ENCODE peak calls at places on chromosome 7, in four cellular contexts. J is foreskin fibroblast, C is Calu3, D is GM13976. L is an unnamed sample.

GRCh38 chr7:155847821-155848435 is 35.7 kb upstream of the SHH start:
- DNase-seq in C (no peak), J (no peak), D (no peak), L (no peak)

GRCh38 chr7:33986951-33987948 is 81.9 kb downstream of the BMPER start:
- DNase-seq in C (peak), D (no peak), J (peak), L (peak)

GRCh38 chr7:93973134-93973533 is 31.0 kb downstream of the BET1 start:
- DNase-seq in D (no peak), C (no peak), J (peak), L (no peak)

GRCh38 chr7:137930616-137931015 is 71.3 kb downstream of the CREB3L2 start:
- DNase-seq in D (no peak), C (no peak), J (peak), L (peak)

GRCh38 chr7:69630292-69630691 is 32.0 kb downstream of the AUTS2 start:
- DNase-seq in D (no peak), J (peak), C (no peak), L (peak)

GRCh38 chr7:46586406-46586805 is 665.3 kb upstream of the IGFBP3 start:
- DNase-seq in D (no peak), J (peak), C (no peak), L (no peak)

GRCh38 chr7:155819186-155819585 is 6.9 kb upstream of the SHH start:
- DNase-seq in J (no peak), C (no peak), D (no peak), L (no peak)

GRCh38 chr7:109772161-109772560 is 1202.5 kb downstream of the DNAJB9 start:
- DNase-seq in D (no peak), J (peak), C (no peak), L (no peak)

GRCh38 chr7:46206474-46207060 is 285.5 kb upstream of the IGFBP3 start:
- DNase-seq in C (peak), D (peak), J (no peak), L (no peak)

GRCh38 chr7:19964198-19964597 is 190.8 kb upstream of the TMEM196 start:
- DNase-seq in C (no peak), D (no peak), J (peak), L (no peak)

GRCh38 chr7:22723171-22723601 is 3.8 kb upstream of the IL6 start:
- DNase-seq in D (no peak), J (peak), C (no peak), L (no peak)

GRCh38 chr7:69598487-69599148 is 343 bp downstream of the AUTS2 start:
- DNase-seq in D (peak), C (peak), J (no peak), L (no peak)

GRCh38 chr7:1653500-1653899 is 16.6 kb upstream of the ELFN1 start:
- DNase-seq in J (no peak), D (no peak), C (no peak), L (no peak)

GRCh38 chr7:143227806-143228205 is 6.0 kb downstream of the TAS2R40 start:
- DNase-seq in C (no peak), D (no peak), J (peak), L (no peak)

GRCh38 chr7:128381161-128381821 is 19.8 kb upstream of the PRRT4 start:
- DNase-seq in J (no peak), C (no peak), D (peak), L (no peak)

GRCh38 chr7:46352335-46352954 is 431.4 kb upstream of the IGFBP3 start:
- DNase-seq in D (peak), C (peak), J (peak), L (peak)

GRCh38 chr7:105691692-105692564 is 110.6 kb upstream of the EFCAB10 start:
- DNase-seq in D (peak), J (peak), C (peak), L (no peak)

GRCh38 chr7:155947051-155947450 is 134.8 kb upstream of the SHH start:
- DNase-seq in C (no peak), D (no peak), J (no peak), L (no peak)

GRCh38 chr7:44565097-44565794 is 8.5 kb downstream of the DDX56 start:
- DNase-seq in C (peak), J (peak), D (peak), L (no peak)

GRCh38 chr7:50369408-50370026 is 65.0 kb downstream of the IKZF1 start:
- DNase-seq in C (no peak), J (no peak), D (peak), L (no peak)

GRCh38 chr7:101744588-101744987 is 72.8 kb upstream of the CUX1 start:
- DNase-seq in D (no peak), J (no peak), C (no peak), L (no peak)

GRCh38 chr7:101746311-101746710 is 71.1 kb upstream of the CUX1 start:
- DNase-seq in D (peak), C (no peak), J (no peak), L (no peak)

GRCh38 chr7:101740981-101741725 is 76.3 kb upstream of the CUX1 start:
- DNase-seq in J (no peak), C (no peak), D (peak), L (no peak)

GRCh38 chr7:101743995-101744360 is 73.4 kb upstream of the CUX1 start:
- DNase-seq in D (no peak), J (no peak), C (no peak), L (no peak)

DNA sequence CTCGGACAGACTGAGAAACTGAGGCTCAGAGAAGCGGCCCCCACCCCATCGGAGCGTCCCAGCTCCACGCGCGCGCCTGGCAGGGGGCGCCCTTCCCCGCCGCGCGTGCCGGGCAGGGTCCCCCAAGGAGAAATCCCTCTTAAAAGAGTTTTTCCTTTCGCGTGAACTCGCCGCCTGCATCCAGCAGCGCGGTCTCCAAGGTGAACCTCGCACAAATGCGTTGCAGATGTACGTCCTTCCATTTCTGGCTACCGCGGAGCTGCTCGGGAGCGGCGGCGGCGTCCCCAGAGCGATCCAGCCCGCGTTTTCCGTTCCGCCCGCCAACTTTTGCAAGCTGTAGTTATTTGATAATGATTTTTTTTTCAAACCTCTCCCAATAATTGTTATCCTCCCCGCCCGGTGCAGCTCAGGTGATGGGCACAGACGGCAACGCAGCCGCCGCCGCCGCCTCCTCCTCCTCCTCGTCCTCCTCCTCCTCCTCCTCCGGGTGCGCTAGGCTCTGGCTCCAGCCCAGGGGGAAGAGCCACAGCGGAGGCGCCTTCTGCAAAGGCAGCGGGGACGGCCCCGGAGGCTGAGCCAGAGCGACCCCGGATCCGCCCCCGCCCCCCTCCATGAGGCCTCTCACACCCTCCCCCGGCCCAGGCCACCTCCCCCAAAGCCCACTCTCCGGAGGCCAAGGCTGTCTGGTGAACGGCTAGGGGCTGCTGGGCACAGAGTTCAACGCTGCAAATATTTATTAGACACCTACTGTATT is 74.0 kb upstream of the CUX1 start:
- DNase-seq in D (peak), J (peak), C (peak), L (no peak)
- TF ChIP-seq CTCF in D (peak), J (peak), C (peak), L (peak)

GRCh38 chr7:6291531-6291930 is 19.1 kb upstream of the CYTH3 start:
- DNase-seq in D (no peak), C (no peak), J (no peak), L (no peak)
- TF ChIP-seq CTCF in D (no peak), C (no peak), J (no peak), L (no peak)

DNA sequence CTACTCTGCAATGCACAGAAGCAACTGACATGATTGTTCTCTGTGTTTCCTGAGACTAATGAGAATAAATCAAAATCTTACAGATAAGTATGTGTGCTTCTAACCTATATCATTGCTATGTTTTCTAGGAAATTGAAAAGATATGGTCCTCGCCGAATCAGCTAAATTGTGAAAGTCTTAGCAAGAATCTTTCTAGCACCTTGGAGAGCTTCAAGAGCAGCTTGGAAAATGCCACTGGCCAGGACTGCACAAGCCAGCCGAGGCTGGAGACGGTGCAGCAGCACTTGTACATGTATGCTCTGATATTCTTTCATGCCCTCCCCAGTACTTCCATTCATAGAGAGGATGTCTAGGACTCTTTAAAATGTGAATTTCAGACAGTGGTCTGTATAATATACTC is 124.3 kb downstream of the ABCA13 start:
- DNase-seq in J (no peak), C (no peak), D (no peak), L (no peak)
- TF ChIP-seq CTCF in J (no peak), C (no peak), D (no peak), L (no peak)

GRCh38 chr7:130544356-130544755 is 52.5 kb downstream of the MEST start:
- DNase-seq in D (no peak), C (no peak), J (no peak), L (no peak)

DNA sequence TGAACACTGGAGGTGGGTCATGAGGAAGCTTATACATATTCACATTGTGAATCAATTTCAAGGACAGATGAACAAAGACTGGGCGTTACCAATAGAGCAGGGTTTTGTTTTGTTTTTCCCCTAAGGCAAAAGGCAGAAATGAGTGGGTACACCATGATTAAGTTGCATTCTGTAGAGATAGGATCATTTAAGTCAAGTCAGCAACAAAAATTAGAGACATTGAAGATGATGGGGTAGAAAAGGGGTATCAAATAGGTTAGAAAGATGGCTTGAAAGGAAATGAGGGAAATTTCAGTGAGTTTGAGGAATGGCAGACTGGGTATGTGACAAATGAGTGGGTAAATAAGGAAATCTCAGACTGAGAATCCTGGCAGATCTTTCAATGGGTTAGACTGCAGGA is 51.7 kb downstream of the MEST start:
- DNase-seq in D (no peak), J (no peak), C (no peak), L (no peak)
- TF ChIP-seq CTCF in D (no peak), J (no peak), C (no peak), L (no peak)

DNA sequence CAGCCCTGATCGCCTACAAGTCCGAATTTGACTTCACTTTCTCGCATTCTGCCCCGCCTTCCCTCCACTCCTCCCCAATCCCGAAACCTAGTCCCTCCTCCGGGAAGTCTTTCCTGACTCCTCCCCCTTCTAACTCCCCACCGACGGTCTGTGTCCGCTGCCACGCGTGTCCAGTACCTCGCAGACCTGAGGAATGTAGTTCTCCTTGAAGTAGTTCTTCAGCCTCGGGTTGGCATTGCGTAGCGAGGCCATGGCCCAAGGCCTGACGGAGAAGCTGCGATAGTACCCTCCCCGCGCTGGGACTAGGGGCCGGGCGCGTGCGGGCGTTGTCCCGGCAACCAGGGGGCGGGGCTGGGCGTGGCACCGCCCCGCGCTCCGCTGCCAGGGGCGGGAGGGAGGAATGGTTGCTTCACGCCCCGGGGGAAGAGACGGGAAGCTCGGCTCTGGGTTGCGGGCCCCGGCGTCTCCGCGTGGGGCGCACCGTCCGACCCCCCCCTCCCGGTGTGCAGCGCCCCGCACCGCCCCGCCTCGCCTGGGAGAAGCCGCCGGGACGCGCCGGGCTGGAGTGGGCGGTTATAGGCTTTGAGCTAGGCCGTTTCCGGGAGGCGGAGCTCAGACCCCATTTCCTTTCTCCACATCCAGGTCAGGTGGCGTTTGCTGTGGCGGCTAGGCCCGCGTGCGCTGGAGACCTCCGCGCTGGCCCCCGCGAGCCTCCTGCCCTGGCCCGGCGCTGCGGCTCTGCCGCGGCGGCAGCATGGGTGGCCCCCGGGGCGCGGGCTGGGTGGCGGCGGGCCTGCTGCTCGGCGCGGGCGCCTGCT is at the start of the genes ARMC10 and FBXL13:
- DNase-seq in J (peak), D (peak), C (peak), L (peak)
- TF ChIP-seq CTCF in J (no peak), D (no peak), C (no peak), L (no peak)